ENCODE peak calls at places on chromosome 10, in six cellular contexts. Q, U, N, V, G and Y are unnamed samples.

GRCh38 chr10:61688551-61689308 is 26.0 kb downstream of the CABCOCO1 start:
- DNase-seq in Q (no peak), U (no peak), N (peak; percentile 8), V (no peak), G (no peak), Y (no peak)

GRCh38 chr10:60677541-60678129 is 100.6 kb upstream of the CDK1 start:
- DNase-seq in Q (no peak), U (no peak), N (no peak), V (no peak), G (no peak), Y (peak; percentile 0)

GRCh38 chr10:104327745-104328635 is 10.3 kb downstream of the ITPRIP start:
- DNase-seq in Q (peak; percentile 35), U (peak; percentile 96), N (peak; percentile 93), V (peak; percentile 49), G (peak; percentile 80), Y (no peak)

GRCh38 chr10:43868952-43869351 is 220.3 kb upstream of the ZNF32 start:
- DNase-seq in Q (no peak), U (no peak), N (no peak), V (no peak), G (no peak), Y (no peak)

GRCh38 chr10:78570633-78571032 is 498.1 kb upstream of the ZMIZ1 start:
- DNase-seq in Q (no peak), U (no peak), N (no peak), V (no peak), G (no peak), Y (no peak)

GRCh38 chr10:44715081-44715480 is 196.1 kb upstream of the TMEM72 start:
- DNase-seq in Q (no peak), U (no peak), N (peak; percentile 83), V (no peak), G (no peak), Y (no peak)

GRCh38 chr10:79452174-79452611 is 6.8 kb upstream of the ZCCHC24 start:
- DNase-seq in Q (no peak), U (no peak), N (no peak), V (no peak), G (peak; percentile 47), Y (no peak)

GRCh38 chr10:95273393-95274312 is 17.1 kb downstream of the PDLIM1 start:
- DNase-seq in Q (peak; percentile 81), U (peak; percentile 87), N (peak; percentile 90), V (no peak), G (peak; percentile 84), Y (no peak)

GRCh38 chr10:5811387-5811821 is 1.8 kb downstream of the GDI2 start:
- DNase-seq in Q (peak; percentile 6), U (peak; percentile 64), N (peak; percentile 68), V (no peak), G (peak; percentile 40), Y (peak; percentile 61)

GRCh38 chr10:133274751-133275682 is 1.7 kb downstream of the ADAM8 start:
- DNase-seq in Q (no peak), U (peak; percentile 87), N (peak; percentile 23), V (no peak), G (peak; percentile 77), Y (no peak)

GRCh38 chr10:3233486-3233990 is 61.0 kb upstream of the PITRM1 start:
- DNase-seq in Q (no peak), U (no peak), N (no peak), V (no peak), G (no peak), Y (no peak)

GRCh38 chr10:76205361-76205760 is 773.9 kb downstream of the LRMDA start:
- DNase-seq in Q (no peak), U (peak; percentile 5), N (peak; percentile 76), V (no peak), G (no peak), Y (no peak)

GRCh38 chr10:103980246-103980906 is 13.4 kb downstream of the SLK start:
- DNase-seq in Q (no peak), U (no peak), N (no peak), V (no peak), G (no peak), Y (no peak)

GRCh38 chr10:112649492-112650152 is 202.6 kb downstream of the VTI1A start:
- DNase-seq in Q (peak; percentile 26), U (no peak), N (peak; percentile 52), V (no peak), G (peak; percentile 56), Y (no peak)

GRCh38 chr10:132007681-132008080 is 26.0 kb upstream of the BNIP3 start:
- DNase-seq in Q (no peak), U (no peak), N (no peak), V (no peak), G (no peak), Y (no peak)

GRCh38 chr10:88553116-88553752 is 29.9 kb downstream of the RNLS start:
- DNase-seq in Q (peak; percentile 75), U (peak; percentile 66), N (peak; percentile 89), V (no peak), G (no peak), Y (peak; percentile 29)

GRCh38 chr10:42885491-42886270 is 103.1 kb downstream of the BMS1 start:
- DNase-seq in Q (no peak), U (no peak), N (no peak), V (no peak), G (no peak), Y (no peak)

GRCh38 chr10:97393034-97393573 is 8.0 kb downstream of the RRP12 start:
- DNase-seq in Q (no peak), U (no peak), N (no peak), V (no peak), G (no peak), Y (no peak)

GRCh38 chr10:558891-559766 is 130.3 kb downstream of the DIP2C start:
- DNase-seq in Q (no peak), U (no peak), N (no peak), V (no peak), G (no peak), Y (no peak)

GRCh38 chr10:125037145-125037544 is 95.2 kb downstream of the ZRANB1 start:
- DNase-seq in Q (peak; percentile 81), U (peak; percentile 86), N (peak; percentile 54), V (no peak), G (peak; percentile 48), Y (no peak)

GRCh38 chr10:79050896-79051555 is 17.7 kb upstream of the ZMIZ1 start:
- DNase-seq in Q (no peak), U (no peak), N (peak; percentile 32), V (no peak), G (peak; percentile 79), Y (no peak)

GRCh38 chr10:127428385-127428980 is 120.6 kb upstream of the NPS start:
- DNase-seq in Q (no peak), U (no peak), N (no peak), V (no peak), G (no peak), Y (no peak)

GRCh38 chr10:103575416-103576075 is 82.0 kb downstream of the NEURL1 start:
- DNase-seq in Q (no peak), U (no peak), N (no peak), V (no peak), G (peak; percentile 64), Y (no peak)

GRCh38 chr10:87740232-87740631 is 77.8 kb downstream of the ATAD1 start:
- DNase-seq in Q (peak; percentile 50), U (peak; percentile 86), N (peak; percentile 89), V (no peak), G (peak; percentile 69), Y (no peak)

GRCh38 chr10:103466734-103467133 is 8.0 kb upstream of the CALHM1 start:
- DNase-seq in Q (no peak), U (no peak), N (no peak), V (no peak), G (no peak), Y (no peak)

GRCh38 chr10:63268139-63268797 is 135.1 kb downstream of the NRBF2 start:
- DNase-seq in Q (peak; percentile 64), U (no peak), N (peak; percentile 58), V (no peak), G (no peak), Y (no peak)

GRCh38 chr10:74738985-74739567 is 87.3 kb upstream of the KAT6B start:
- DNase-seq in Q (peak; percentile 17), U (no peak), N (peak; percentile 10), V (peak; percentile 44), G (peak; percentile 71), Y (no peak)

GRCh38 chr10:69428138-69428537 is 11.4 kb upstream of the TACR2 start:
- DNase-seq in Q (no peak), U (no peak), N (no peak), V (no peak), G (no peak), Y (no peak)

GRCh38 chr10:73653701-73654100 is 2.1 kb downstream of the SYNPO2L start:
- DNase-seq in Q (peak; percentile 67), U (no peak), N (no peak), V (no peak), G (peak; percentile 89), Y (no peak)

GRCh38 chr10:80204801-80205477 is 398 bp downstream of the ANXA11 start:
- DNase-seq in Q (no peak), U (no peak), N (peak; percentile 66), V (no peak), G (peak; percentile 75), Y (no peak)

GRCh38 chr10:104483582-104483981 is 129.9 kb downstream of the CFAP58 start:
- DNase-seq in Q (no peak), U (no peak), N (no peak), V (no peak), G (no peak), Y (no peak)

DNA sequence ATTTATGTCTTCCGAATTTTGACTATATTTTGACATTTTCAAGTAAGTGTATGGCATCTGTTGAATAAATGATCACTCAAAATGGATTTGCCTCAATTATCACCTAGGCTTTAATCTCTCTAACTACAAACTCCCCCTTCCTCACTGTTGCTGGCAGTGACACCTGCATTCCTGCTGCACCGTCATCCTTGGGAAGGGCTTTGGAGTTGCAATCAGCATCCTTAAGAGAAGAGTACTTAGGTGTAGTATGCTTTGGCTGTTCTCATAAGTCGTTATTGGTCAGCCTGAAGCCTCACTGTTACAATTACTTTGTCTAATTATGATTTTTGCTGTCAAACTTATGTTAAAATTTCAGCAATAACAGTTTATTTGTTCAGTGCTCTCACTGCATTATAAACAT is 415.0 kb downstream of the NRG3 start:
- DNase-seq in Q (no peak), U (no peak), N (no peak), V (no peak), G (no peak), Y (no peak)
- H3K9me3 ChIP-seq in Q (no peaks in the 10 kb centered on the region), U (no peaks in the 10 kb centered on the region), N (no peaks in the 10 kb centered on the region), V (no peaks in the 10 kb centered on the region), G (peaks cover under 1% of the 10 kb centered on the region), Y (no peaks in the 10 kb centered on the region)

GRCh38 chr10:114767589-114768393 is 53.8 kb upstream of the FHIP2A start:
- DNase-seq in Q (no peak), U (peak; percentile 19), N (peak; percentile 37), V (peak; percentile 67), G (peak; percentile 15), Y (no peak)
- H3K4me2 ChIP-seq in Q (peak overlapping the region; percentile 86), U (peak overlapping the region; percentile 100), N (peak overlapping the region; percentile 55), V (peak overlapping the region; percentile 92), G (peak overlapping the region; percentile 85), Y (peak overlapping the region; percentile 80)

GRCh38 chr10:7359954-7360353 is 50.9 kb downstream of the SFMBT2 start:
- DNase-seq in Q (peak; percentile 22), U (no peak), N (no peak), V (no peak), G (no peak), Y (no peak)
- H3K9me3 ChIP-seq in Q (no peaks in the 10 kb centered on the region), U (peaks cover 20% of the 10 kb centered on the region), N (no peaks in the 10 kb centered on the region), V (peaks cover 17% of the 10 kb centered on the region), G (no peaks in the 10 kb centered on the region), Y (no peaks in the 10 kb centered on the region)

GRCh38 chr10:72257051-72257892 is 16.5 kb upstream of the DDIT4 start:
- DNase-seq in Q (peak; percentile 43), U (no peak), N (no peak), V (no peak), G (no peak), Y (no peak)
- H3K4me2 ChIP-seq in Q (no peak overlapping the region), U (no peak overlapping the region), N (no peak overlapping the region), V (no peak overlapping the region), G (no peak overlapping the region), Y (no peak overlapping the region)